ENCODE peak calls at places on chromosomes 11 and 22, in six cellular contexts. P, A, H, Z, S and N are unnamed samples.
A peak's percentile ranks its signal among the peaks of the same experiment; 100 is the strongest.

GRCh38 chr22:20970939-20971657 is 4.0 kb downstream of the AIFM3 start:
- DNase-seq in S (no peak), H (no peak), Z (no peak), P (no peak), A (no peak), N (no peak)

GRCh38 chr22:19038728-19039447 is 83.3 kb downstream of the DGCR2 start:
- DNase-seq in A (no peak), Z (no peak), H (no peak), S (no peak), P (no peak), N (no peak)

GRCh38 chr22:39237276-39238123 is 7.3 kb downstream of the PDGFB start:
- DNase-seq in Z (no peak), H (no peak), A (no peak), P (no peak), S (no peak), N (no peak)

GRCh38 chr11:121930004-121930965 is 185.7 kb downstream of the BLID start:
- DNase-seq in A (no peak), S (no peak), Z (peak; percentile 7), P (peak; percentile 13), H (no peak), N (no peak)

GRCh38 chr22:22156716-22157499 is 87.7 kb upstream of the VPREB1 start:
- DNase-seq in H (peak; percentile 84), P (peak; percentile 73), A (peak; percentile 100), Z (peak; percentile 59), S (peak; percentile 70), N (peak; percentile 80)

GRCh38 chr22:37193629-37194191 is 5.7 kb upstream of the C1QTNF6 start:
- DNase-seq in Z (no peak), P (peak; percentile 36), H (no peak), S (peak; percentile 43), A (no peak), N (no peak)

GRCh38 chr11:35087648-35088047 is 51.3 kb upstream of the CD44 start:
- DNase-seq in P (peak; percentile 53), Z (no peak), H (no peak), A (no peak), S (no peak), N (no peak)

GRCh38 chr11:122559734-122560382 is 95.7 kb upstream of the UBASH3B start:
- DNase-seq in S (peak; percentile 24), Z (no peak), A (peak; percentile 12), P (peak; percentile 25), H (peak; percentile 66), N (peak; percentile 38)

GRCh38 chr11:128328955-128329551 is 258.3 kb downstream of the ETS1 start:
- DNase-seq in Z (no peak), P (no peak), H (no peak), S (no peak), A (no peak), N (no peak)

GRCh38 chr11:120652705-120653335 is 141.3 kb downstream of the GRIK4 start:
- DNase-seq in P (peak; percentile 13), S (no peak), H (no peak), A (no peak), Z (no peak), N (peak; percentile 11)

GRCh38 chr22:24822471-24822870 is 16.5 kb downstream of the SGSM1 start:
- DNase-seq in P (no peak), Z (no peak), A (no peak), H (no peak), S (no peak), N (no peak)

GRCh38 chr11:24324211-24324610 is 172.6 kb upstream of the LUZP2 start:
- DNase-seq in P (peak; percentile 75), S (no peak), H (no peak), A (no peak), Z (no peak), N (no peak)

GRCh38 chr11:1453611-1454386 is 32.8 kb downstream of the MOB2 start:
- DNase-seq in A (peak; percentile 76), Z (peak; percentile 2), S (peak; percentile 44), H (no peak), P (no peak), N (no peak)

GRCh38 chr11:64385953-64386704 is 27.2 kb downstream of the RPS6KA4 start:
- DNase-seq in S (peak; percentile 33), P (peak; percentile 35), A (no peak), H (no peak), Z (no peak), N (no peak)

GRCh38 chr11:11464555-11464954 is 111.5 kb upstream of the CSNK2A3 start:
- DNase-seq in A (no peak), Z (no peak), P (peak; percentile 34), H (no peak), S (no peak), N (no peak)

GRCh38 chr11:12188548-12189317 is 78.3 kb downstream of the MICAL2 start:
- DNase-seq in P (no peak), H (no peak), S (no peak), Z (no peak), A (no peak), N (no peak)

GRCh38 chr11:36162909-36163434 is 126.3 kb downstream of the COMMD9 start:
- DNase-seq in H (no peak), S (no peak), A (no peak), Z (no peak), P (no peak), N (no peak)

GRCh38 chr11:103587951-103588788 is 448.3 kb upstream of the DDI1 start:
- DNase-seq in H (no peak), A (no peak), Z (no peak), P (no peak), S (no peak), N (no peak)

GRCh38 chr11:19241260-19242183 is 777 bp upstream of the E2F8 start:
- DNase-seq in H (peak; percentile 72), A (peak; percentile 81), P (no peak), S (no peak), Z (no peak), N (peak; percentile 16)

GRCh38 chr11:16154715-16155396 is 201.5 kb downstream of the SOX6 start:
- DNase-seq in H (no peak), A (no peak), S (peak; percentile 93), P (no peak), Z (no peak), N (peak; percentile 28)

GRCh38 chr22:48961705-48962104 is 866.0 kb downstream of the BRD1 start:
- DNase-seq in A (no peak), P (no peak), Z (no peak), S (no peak), H (no peak), N (no peak)

GRCh38 chr11:125304876-125305275 is 140.3 kb downstream of the PKNOX2 start:
- DNase-seq in A (no peak), P (no peak), Z (no peak), S (no peak), H (no peak), N (no peak)

GRCh38 chr11:2572491-2573239 is 127.1 kb downstream of the KCNQ1OT1 start:
- DNase-seq in A (no peak), Z (no peak), S (no peak), H (no peak), P (no peak), N (no peak)
- TF ChIP-seq BHLHE40 in A (no peak), Z (no peak), S (no peak), H (no peak), P (no peak), N (no peak)

DNA sequence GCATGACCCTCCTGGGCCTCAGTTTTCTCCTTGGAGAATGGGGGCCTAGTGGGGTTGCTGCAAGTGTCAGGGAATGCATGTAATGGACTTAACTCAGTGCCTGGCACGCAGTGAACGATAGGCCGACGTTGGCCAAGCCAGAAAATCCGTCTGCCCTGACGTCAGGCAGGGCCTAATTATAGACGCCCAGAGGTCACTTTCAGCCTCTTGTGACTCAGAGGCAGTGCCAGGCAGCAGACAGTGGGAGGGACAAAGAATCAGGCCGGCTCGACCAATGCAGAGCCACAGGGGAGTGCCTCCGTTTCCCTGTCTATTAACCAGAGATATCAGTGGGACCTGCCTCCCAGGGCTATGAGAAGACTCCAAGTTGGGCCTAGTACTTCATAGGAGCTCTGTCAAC is 115.0 kb downstream of the MN1 start:
- DNase-seq in S (peak; percentile 39), A (no peak), H (no peak), P (peak; percentile 85), Z (no peak), N (peak; percentile 74)
- TF ChIP-seq BHLHE40 in S (no peak), A (no peak), H (no peak), P (peak; percentile 29), Z (no peak), N (no peak)

GRCh38 chr11:68414457-68415221 is 45.9 kb upstream of the PPP6R3 start:
- DNase-seq in Z (no peak), P (no peak), H (no peak), S (no peak), A (no peak), N (no peak)
- TF ChIP-seq BHLHE40 in Z (no peak), P (no peak), H (no peak), S (no peak), A (no peak), N (no peak)

GRCh38 chr22:35731321-35731720 is 13.6 kb downstream of the APOL5 start:
- DNase-seq in H (no peak), Z (no peak), A (no peak), P (no peak), S (no peak), N (no peak)

GRCh38 chr22:35728639-35729308 is 11.1 kb downstream of the APOL5 start:
- DNase-seq in Z (no peak), A (no peak), P (no peak), H (no peak), S (no peak), N (no peak)

GRCh38 chr22:35727436-35727835 is 9.8 kb downstream of the APOL5 start:
- DNase-seq in A (peak; percentile 16), H (no peak), Z (no peak), P (peak; percentile 50), S (no peak), N (no peak)

GRCh38 chr22:35726933-35727332 is 9.3 kb downstream of the APOL5 start:
- DNase-seq in A (no peak), S (no peak), Z (no peak), H (no peak), P (no peak), N (no peak)

DNA sequence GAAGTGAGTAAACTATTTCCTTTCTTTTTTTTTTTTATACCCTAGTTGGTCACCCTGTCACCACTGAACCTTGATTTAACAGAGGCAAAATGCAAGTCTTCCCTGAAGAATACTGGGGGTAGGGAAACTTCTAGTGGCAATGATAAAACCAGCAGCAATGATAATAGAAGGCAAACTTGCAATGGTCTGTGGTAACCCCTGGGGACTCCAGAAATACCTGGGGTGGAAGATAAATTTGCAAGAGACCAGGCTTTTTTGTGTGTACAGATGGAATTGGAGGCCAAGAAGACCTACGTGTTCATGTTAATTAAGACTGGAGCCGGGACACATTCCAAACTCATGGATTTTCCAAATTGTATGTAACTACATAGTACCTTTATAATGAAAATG is 11.6 kb downstream of the APOL5 start:
- DNase-seq in Z (no peak), P (no peak), S (no peak), H (no peak), A (no peak), N (no peak)
- TF ChIP-seq BHLHE40 in Z (no peak), P (no peak), S (no peak), H (no peak), A (no peak), N (no peak)